ENCODE peak calls at places on chromosome 17, in five cellular contexts. One of them, this sample, is unnamed. For H3K4me1, the result is how much of the 10 kb centered on the place peaks cover.

GRCh38 chr17:7393613-7394451 is 493 bp downstream of the PLSCR3 start:
- DNase-seq in K562: peak
- DNase-seq in stomach: peak
- DNase-seq in sigmoid colon: peak
- DNase-seq in H1: peak
- DNase-seq in this sample: no peak

GRCh38 chr17:34154916-34155730 is 100.0 kb upstream of the CCL2 start:
- DNase-seq in sigmoid colon: no peak
- DNase-seq in H1: no peak
- DNase-seq in stomach: no peak
- DNase-seq in K562: no peak
- DNase-seq in this sample: no peak

GRCh38 chr17:27848941-27849340 is 44.2 kb downstream of the LYRM9 start:
- DNase-seq in H1: no peak
- DNase-seq in stomach: no peak
- DNase-seq in sigmoid colon: no peak
- DNase-seq in K562: no peak
- DNase-seq in this sample: no peak

GRCh38 chr17:18070861-18071340 is 16.8 kb upstream of the DRG2 start:
- DNase-seq in K562: peak
- DNase-seq in sigmoid colon: no peak
- DNase-seq in stomach: no peak
- DNase-seq in H1: no peak
- DNase-seq in this sample: no peak

GRCh38 chr17:55641559-55642160 is 81.0 kb downstream of the TMEM100 start:
- DNase-seq in stomach: peak
- DNase-seq in sigmoid colon: peak
- DNase-seq in K562: peak
- DNase-seq in H1: peak
- DNase-seq in this sample: no peak

GRCh38 chr17:50681260-50682200 is 26.2 kb downstream of the ANKRD40 start:
- DNase-seq in K562: peak
- DNase-seq in H1: no peak
- DNase-seq in stomach: no peak
- DNase-seq in sigmoid colon: peak
- DNase-seq in this sample: peak

GRCh38 chr17:72724375-72724774 is 368.1 kb downstream of the SLC39A11 start:
- DNase-seq in K562: no peak
- DNase-seq in sigmoid colon: no peak
- DNase-seq in H1: no peak
- DNase-seq in stomach: no peak
- DNase-seq in this sample: no peak

GRCh38 chr17:3693099-3693498 is 2.9 kb downstream of the P2RX5 start:
- DNase-seq in H1: no peak
- DNase-seq in sigmoid colon: no peak
- DNase-seq in K562: no peak
- DNase-seq in stomach: no peak
- DNase-seq in this sample: no peak

GRCh38 chr17:4482338-4483011 is 16.2 kb upstream of the SPNS2 start:
- DNase-seq in stomach: peak
- DNase-seq in K562: no peak
- DNase-seq in sigmoid colon: no peak
- DNase-seq in H1: no peak
- DNase-seq in this sample: no peak

DNA sequence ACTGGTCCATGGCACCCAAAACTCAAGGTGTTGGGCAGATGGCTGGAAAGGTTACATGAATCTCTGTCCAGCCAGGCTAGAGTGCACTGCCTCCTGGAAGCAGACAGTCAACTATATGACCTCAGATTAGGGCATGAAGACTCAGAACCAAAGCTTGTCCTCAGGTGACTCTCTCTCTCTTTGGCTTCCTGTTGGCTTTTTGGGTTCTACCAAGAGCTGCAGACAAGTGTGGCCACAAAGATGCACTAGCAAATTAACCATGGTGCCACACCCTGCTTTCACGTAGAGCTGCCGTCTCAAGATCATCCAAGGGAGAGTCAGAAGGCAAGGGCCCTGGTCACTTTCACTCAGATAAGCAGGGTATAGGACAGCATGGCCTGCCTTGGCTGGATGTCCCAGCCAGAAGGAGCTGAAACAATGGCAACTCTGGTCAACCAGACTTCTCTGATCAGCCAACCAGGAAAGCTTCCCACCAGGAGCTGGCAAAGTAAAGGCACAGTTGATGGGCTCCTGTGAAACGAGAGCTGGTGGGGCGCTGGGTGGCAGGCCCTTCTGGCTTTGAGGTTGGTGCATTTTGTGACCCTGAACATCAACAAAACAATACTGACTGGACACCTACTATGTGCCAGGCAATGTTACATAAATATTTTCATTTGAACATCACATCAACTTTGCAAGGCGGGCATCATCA is 31.9 kb downstream of the CUEDC1 start:
- DNase-seq in H1: no peak
- DNase-seq in K562: no peak
- DNase-seq in sigmoid colon: no peak
- DNase-seq in stomach: no peak
- DNase-seq in this sample: no peak
- TF ChIP-seq EP300 in H1: no peak
- TF ChIP-seq EP300 in K562: no peak
- TF ChIP-seq EP300 in sigmoid colon: no peak
- TF ChIP-seq EP300 in stomach: no peak
- TF ChIP-seq EP300 in this sample: no peak

DNA sequence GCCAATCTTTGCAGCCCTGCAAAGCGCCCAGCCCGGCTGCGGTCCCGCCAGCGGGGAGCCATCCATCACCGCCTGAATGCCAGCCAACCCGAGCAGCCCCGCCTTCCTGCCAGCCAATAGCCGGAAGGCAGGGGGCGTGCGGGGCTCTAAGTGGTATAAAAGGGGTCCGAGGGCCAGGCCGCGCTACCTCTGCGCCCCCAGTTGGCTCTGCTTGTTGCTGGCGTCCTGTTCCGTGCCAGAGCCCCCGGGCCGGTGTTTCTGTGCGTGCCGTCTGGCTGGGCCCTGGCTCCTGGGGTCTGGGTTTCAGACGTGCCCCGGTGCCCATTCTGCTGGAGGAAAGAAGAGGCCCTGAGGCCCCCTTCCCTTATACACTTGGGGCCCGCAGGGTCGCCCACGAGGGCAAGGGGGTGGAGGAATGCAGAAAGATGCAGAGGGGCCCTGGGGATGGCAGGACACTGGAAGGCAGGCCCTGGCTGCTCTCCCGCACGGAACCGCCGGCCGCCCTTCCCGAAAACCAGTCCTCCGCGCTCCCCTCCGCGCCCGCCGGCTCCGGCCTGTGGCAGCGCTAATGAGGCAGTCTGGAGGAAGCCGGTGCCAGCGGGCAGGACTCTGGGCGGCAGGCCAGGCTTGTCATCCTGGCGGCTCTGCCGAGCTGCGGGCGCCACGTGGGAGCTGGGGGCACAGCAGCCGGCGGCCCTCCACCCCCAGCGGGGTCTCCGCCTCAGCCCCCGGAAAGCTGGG is 14.0 kb downstream of the COPZ2 start:
- DNase-seq in stomach: peak
- DNase-seq in sigmoid colon: peak
- DNase-seq in H1: peak
- DNase-seq in K562: no peak
- DNase-seq in this sample: no peak
- H3K4me1 ChIP-seq in stomach: half or more
- H3K4me1 ChIP-seq in sigmoid colon: under half
- H3K4me1 ChIP-seq in H1: under half
- H3K4me1 ChIP-seq in K562: under half
- H3K4me1 ChIP-seq in this sample: under half

DNA sequence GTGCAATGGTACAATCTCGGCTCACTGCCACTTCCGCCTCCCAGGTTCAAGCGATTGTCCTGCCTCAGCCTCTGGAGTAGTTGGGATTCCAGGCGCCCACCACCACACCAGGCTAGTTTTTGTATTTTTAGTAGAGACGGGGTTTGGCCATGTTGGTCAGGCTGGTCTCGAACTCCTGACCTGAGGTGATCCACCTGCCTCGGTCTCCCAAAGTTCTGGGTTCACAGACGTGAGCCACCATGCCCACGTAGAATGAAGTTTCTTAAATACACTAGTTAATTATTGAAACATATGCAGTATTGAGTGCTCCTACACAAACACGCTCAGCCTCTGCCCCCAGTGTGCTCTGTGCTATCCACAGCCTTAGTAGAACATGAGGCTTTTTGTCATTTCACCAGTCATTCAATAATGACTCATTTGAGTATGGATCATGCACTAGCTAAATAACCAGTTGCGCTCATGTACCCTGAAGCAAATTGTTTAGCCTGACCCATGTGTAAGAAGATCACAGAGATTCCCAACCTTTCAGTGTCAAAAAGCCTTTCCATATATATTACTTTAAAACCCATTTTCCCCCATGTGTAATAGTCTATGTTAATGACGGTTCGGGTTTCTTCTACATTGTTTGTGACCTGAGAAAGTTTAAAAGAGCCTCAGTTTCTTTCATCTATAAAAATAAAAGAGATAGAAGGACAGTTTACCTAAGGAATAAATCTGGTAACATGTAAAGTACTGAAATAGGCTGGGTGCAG is 49.7 kb downstream of the TUBD1 start:
- DNase-seq in H1: no peak
- DNase-seq in stomach: peak
- DNase-seq in sigmoid colon: peak
- DNase-seq in K562: peak
- DNase-seq in this sample: no peak
- TF ChIP-seq POLR2AphosphoS5 in H1: peak
- TF ChIP-seq POLR2AphosphoS5 in stomach: no peak
- TF ChIP-seq POLR2AphosphoS5 in sigmoid colon: peak
- TF ChIP-seq POLR2AphosphoS5 in K562: peak
- TF ChIP-seq POLR2AphosphoS5 in this sample: peak

GRCh38 chr17:78840780-78841611 is at the start of gene USP36:
- DNase-seq in stomach: peak
- DNase-seq in sigmoid colon: peak
- DNase-seq in K562: peak
- DNase-seq in H1: peak
- DNase-seq in this sample: peak
- TF ChIP-seq EP300 in stomach: peak
- TF ChIP-seq EP300 in sigmoid colon: peak
- TF ChIP-seq EP300 in K562: peak
- TF ChIP-seq EP300 in H1: peak
- TF ChIP-seq EP300 in this sample: peak